ENCODE peak calls at places on chromosome 4, in seven cellular contexts. One of them, this sample, is unnamed.
A peak's percentile ranks its signal among the peaks of the same experiment; 100 is the strongest.

GRCh38 chr4:75135068-75135825 is 202.3 kb downstream of the PARM1 start:
- DNase-seq in SK-N-SH: no peak
- DNase-seq in K562: no peak
- DNase-seq in GM12891: no peak
- DNase-seq in GM12878: peak; percentile 16
- DNase-seq in HepG2: no peak
- DNase-seq in H1: no peak
- DNase-seq in this sample: no peak

GRCh38 chr4:169151671-169152070 is 119.1 kb downstream of the SH3RF1 start:
- DNase-seq in GM12891: no peak
- DNase-seq in SK-N-SH: no peak
- DNase-seq in K562: no peak
- DNase-seq in H1: no peak
- DNase-seq in GM12878: no peak
- DNase-seq in HepG2: no peak
- DNase-seq in this sample: no peak

GRCh38 chr4:7466904-7467303 is 32.2 kb upstream of the PSAPL1 start:
- DNase-seq in HepG2: no peak
- DNase-seq in GM12878: no peak
- DNase-seq in K562: no peak
- DNase-seq in SK-N-SH: no peak
- DNase-seq in H1: no peak
- DNase-seq in GM12891: no peak
- DNase-seq in this sample: no peak

GRCh38 chr4:41363384-41363981 is 106.8 kb downstream of the UCHL1 start:
- DNase-seq in HepG2: no peak
- DNase-seq in H1: peak; percentile 50
- DNase-seq in GM12878: no peak
- DNase-seq in GM12891: no peak
- DNase-seq in SK-N-SH: no peak
- DNase-seq in K562: no peak
- DNase-seq in this sample: no peak

GRCh38 chr4:142281999-142282398 is 564.1 kb downstream of the INPP4B start:
- DNase-seq in SK-N-SH: no peak
- DNase-seq in K562: no peak
- DNase-seq in HepG2: no peak
- DNase-seq in GM12891: no peak
- DNase-seq in GM12878: no peak
- DNase-seq in H1: no peak
- DNase-seq in this sample: no peak

GRCh38 chr4:148649669-148650331 is 207.6 kb upstream of the NR3C2 start:
- DNase-seq in HepG2: no peak
- DNase-seq in GM12878: no peak
- DNase-seq in GM12891: no peak
- DNase-seq in K562: no peak
- DNase-seq in H1: no peak
- DNase-seq in SK-N-SH: no peak
- DNase-seq in this sample: no peak

GRCh38 chr4:4663028-4663427 is 121.2 kb upstream of the STX18 start:
- DNase-seq in GM12891: no peak
- DNase-seq in K562: no peak
- DNase-seq in HepG2: no peak
- DNase-seq in GM12878: no peak
- DNase-seq in SK-N-SH: no peak
- DNase-seq in H1: no peak
- DNase-seq in this sample: no peak

GRCh38 chr4:118557298-118557851 is 127.8 kb upstream of the METTL14 start:
- DNase-seq in H1: no peak
- DNase-seq in GM12891: no peak
- DNase-seq in SK-N-SH: no peak
- DNase-seq in GM12878: no peak
- DNase-seq in HepG2: no peak
- DNase-seq in K562: no peak
- DNase-seq in this sample: no peak

GRCh38 chr4:100525689-100526088 is 7.9 kb upstream of the EMCN start:
- DNase-seq in GM12878: no peak
- DNase-seq in K562: no peak
- DNase-seq in GM12891: no peak
- DNase-seq in SK-N-SH: no peak
- DNase-seq in HepG2: no peak
- DNase-seq in H1: no peak
- DNase-seq in this sample: no peak

GRCh38 chr4:137124278-137124932 is 407.9 kb downstream of the PCDH18 start:
- DNase-seq in SK-N-SH: peak; percentile 42
- DNase-seq in GM12891: no peak
- DNase-seq in K562: no peak
- DNase-seq in H1: no peak
- DNase-seq in HepG2: peak; percentile 17
- DNase-seq in GM12878: peak; percentile 1
- DNase-seq in this sample: no peak

GRCh38 chr4:36244257-36245084 is at the start of gene ARAP2:
- DNase-seq in K562: peak; percentile 7
- DNase-seq in SK-N-SH: peak; percentile 19
- DNase-seq in GM12891: peak; percentile 53
- DNase-seq in H1: peak; percentile 67
- DNase-seq in GM12878: no peak
- DNase-seq in HepG2: no peak
- DNase-seq in this sample: peak; percentile 60

GRCh38 chr4:145511913-145512522 is 30.4 kb downstream of the SMAD1 start:
- DNase-seq in H1: no peak
- DNase-seq in K562: no peak
- DNase-seq in HepG2: no peak
- DNase-seq in GM12891: no peak
- DNase-seq in GM12878: no peak
- DNase-seq in SK-N-SH: no peak
- DNase-seq in this sample: no peak

GRCh38 chr4:4574792-4575191 is 32.9 kb upstream of the STX18 start:
- DNase-seq in HepG2: no peak
- DNase-seq in GM12878: no peak
- DNase-seq in K562: no peak
- DNase-seq in SK-N-SH: no peak
- DNase-seq in GM12891: no peak
- DNase-seq in H1: peak; percentile 51
- DNase-seq in this sample: no peak

GRCh38 chr4:5863461-5864113 is 29.3 kb downstream of the CRMP1 start:
- DNase-seq in SK-N-SH: no peak
- DNase-seq in H1: no peak
- DNase-seq in GM12891: no peak
- DNase-seq in K562: no peak
- DNase-seq in HepG2: no peak
- DNase-seq in GM12878: no peak
- DNase-seq in this sample: no peak

GRCh38 chr4:145886871-145887240 is 51.8 kb downstream of the ZNF827 start:
- DNase-seq in K562: no peak
- DNase-seq in GM12878: no peak
- DNase-seq in SK-N-SH: no peak
- DNase-seq in GM12891: no peak
- DNase-seq in H1: no peak
- DNase-seq in HepG2: no peak
- DNase-seq in this sample: no peak

GRCh38 chr4:98864560-98864959 is 64.4 kb downstream of the EIF4E start:
- DNase-seq in GM12878: no peak
- DNase-seq in H1: no peak
- DNase-seq in K562: no peak
- DNase-seq in HepG2: no peak
- DNase-seq in SK-N-SH: no peak
- DNase-seq in GM12891: no peak
- DNase-seq in this sample: no peak

GRCh38 chr4:128718793-128719192 is 90.7 kb upstream of the JADE1 start:
- DNase-seq in H1: no peak
- DNase-seq in K562: no peak
- DNase-seq in GM12891: no peak
- DNase-seq in SK-N-SH: no peak
- DNase-seq in HepG2: no peak
- DNase-seq in GM12878: no peak
- DNase-seq in this sample: no peak

GRCh38 chr4:152162331-152162697 is 373.6 kb downstream of the FBXW7 start:
- DNase-seq in HepG2: no peak
- DNase-seq in H1: no peak
- DNase-seq in K562: no peak
- DNase-seq in SK-N-SH: no peak
- DNase-seq in GM12891: no peak
- DNase-seq in GM12878: no peak
- DNase-seq in this sample: no peak

GRCh38 chr4:36215627-36216026 is 28.7 kb downstream of the ARAP2 start:
- DNase-seq in GM12878: no peak
- DNase-seq in GM12891: no peak
- DNase-seq in HepG2: no peak
- DNase-seq in K562: no peak
- DNase-seq in H1: no peak
- DNase-seq in SK-N-SH: no peak
- DNase-seq in this sample: no peak

GRCh38 chr4:98430708-98431403 is 169.7 kb downstream of the RAP1GDS1 start:
- DNase-seq in GM12891: no peak
- DNase-seq in K562: no peak
- DNase-seq in SK-N-SH: no peak
- DNase-seq in HepG2: no peak
- DNase-seq in GM12878: no peak
- DNase-seq in H1: no peak
- DNase-seq in this sample: no peak

GRCh38 chr4:47531241-47531953 is 46.3 kb downstream of the ATP10D start:
- DNase-seq in SK-N-SH: no peak
- DNase-seq in GM12878: peak; percentile 86
- DNase-seq in HepG2: peak; percentile 16
- DNase-seq in GM12891: no peak
- DNase-seq in K562: no peak
- DNase-seq in H1: no peak
- DNase-seq in this sample: peak; percentile 6

GRCh38 chr4:53932784-53933183 is 131.6 kb downstream of the CHIC2 start:
- DNase-seq in K562: no peak
- DNase-seq in GM12878: no peak
- DNase-seq in SK-N-SH: no peak
- DNase-seq in HepG2: no peak
- DNase-seq in H1: no peak
- DNase-seq in GM12891: no peak
- DNase-seq in this sample: no peak

GRCh38 chr4:53937327-53937726 is 127.1 kb downstream of the CHIC2 start:
- DNase-seq in H1: no peak
- DNase-seq in GM12878: no peak
- DNase-seq in HepG2: no peak
- DNase-seq in K562: no peak
- DNase-seq in GM12891: no peak
- DNase-seq in SK-N-SH: no peak
- DNase-seq in this sample: no peak

GRCh38 chr4:53937918-53938317 is 126.5 kb downstream of the CHIC2 start:
- DNase-seq in GM12891: no peak
- DNase-seq in SK-N-SH: no peak
- DNase-seq in GM12878: no peak
- DNase-seq in HepG2: no peak
- DNase-seq in H1: no peak
- DNase-seq in K562: no peak
- DNase-seq in this sample: no peak

GRCh38 chr4:53931423-53932060 is 132.9 kb downstream of the CHIC2 start:
- DNase-seq in H1: no peak
- DNase-seq in SK-N-SH: no peak
- DNase-seq in HepG2: no peak
- DNase-seq in GM12878: no peak
- DNase-seq in GM12891: no peak
- DNase-seq in K562: no peak
- DNase-seq in this sample: no peak

GRCh38 chr4:53935780-53936179 is 128.6 kb downstream of the CHIC2 start:
- DNase-seq in GM12878: no peak
- DNase-seq in SK-N-SH: no peak
- DNase-seq in H1: no peak
- DNase-seq in GM12891: no peak
- DNase-seq in K562: no peak
- DNase-seq in HepG2: no peak
- DNase-seq in this sample: no peak
- TF ChIP-seq TAF1 in GM12878: no peak
- TF ChIP-seq TAF1 in SK-N-SH: no peak
- TF ChIP-seq TAF1 in H1: no peak
- TF ChIP-seq TAF1 in GM12891: no peak
- TF ChIP-seq TAF1 in K562: no peak
- TF ChIP-seq TAF1 in HepG2: no peak
- TF ChIP-seq TAF1 in this sample: no peak

GRCh38 chr4:56301181-56302076 is 85.9 kb downstream of the AASDH start:
- DNase-seq in H1: peak; percentile 76
- DNase-seq in GM12891: peak; percentile 43
- DNase-seq in K562: peak; percentile 65
- DNase-seq in SK-N-SH: peak; percentile 75
- DNase-seq in GM12878: peak; percentile 43
- DNase-seq in HepG2: peak; percentile 67
- DNase-seq in this sample: peak; percentile 33
- TF ChIP-seq POLR2AphosphoS5 in H1: no peak
- TF ChIP-seq POLR2AphosphoS5 in GM12891: no peak
- TF ChIP-seq POLR2AphosphoS5 in K562: no peak
- TF ChIP-seq POLR2AphosphoS5 in SK-N-SH: no peak
- TF ChIP-seq POLR2AphosphoS5 in GM12878: no peak
- TF ChIP-seq POLR2AphosphoS5 in HepG2: no peak
- TF ChIP-seq POLR2AphosphoS5 in this sample: no peak

DNA sequence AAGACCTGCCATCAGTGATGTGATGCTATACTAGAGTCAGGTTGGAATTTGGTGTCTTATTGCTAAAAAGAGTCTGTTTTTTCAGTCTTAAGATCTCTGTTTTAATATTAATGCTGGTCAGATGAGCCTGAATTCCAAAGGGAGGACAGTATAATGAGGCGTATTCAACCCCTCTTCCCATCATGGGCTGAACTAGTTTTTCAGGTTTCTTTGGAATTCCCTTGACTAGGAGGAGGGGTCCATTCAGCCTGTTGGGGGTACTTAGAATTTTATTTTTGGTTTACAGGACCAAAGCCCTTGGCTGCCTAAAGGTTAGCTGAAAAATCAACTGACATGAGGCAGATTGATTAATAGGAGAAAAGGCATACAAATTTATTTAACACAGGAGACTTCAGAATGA is 24.1 kb upstream of the PI4K2B start:
- DNase-seq in SK-N-SH: no peak
- DNase-seq in HepG2: no peak
- DNase-seq in H1: no peak
- DNase-seq in K562: no peak
- DNase-seq in GM12878: no peak
- DNase-seq in GM12891: no peak
- DNase-seq in this sample: no peak
- TF ChIP-seq TAF1 in SK-N-SH: no peak
- TF ChIP-seq TAF1 in HepG2: no peak
- TF ChIP-seq TAF1 in H1: no peak
- TF ChIP-seq TAF1 in K562: no peak
- TF ChIP-seq TAF1 in GM12878: no peak
- TF ChIP-seq TAF1 in GM12891: no peak
- TF ChIP-seq TAF1 in this sample: no peak

DNA sequence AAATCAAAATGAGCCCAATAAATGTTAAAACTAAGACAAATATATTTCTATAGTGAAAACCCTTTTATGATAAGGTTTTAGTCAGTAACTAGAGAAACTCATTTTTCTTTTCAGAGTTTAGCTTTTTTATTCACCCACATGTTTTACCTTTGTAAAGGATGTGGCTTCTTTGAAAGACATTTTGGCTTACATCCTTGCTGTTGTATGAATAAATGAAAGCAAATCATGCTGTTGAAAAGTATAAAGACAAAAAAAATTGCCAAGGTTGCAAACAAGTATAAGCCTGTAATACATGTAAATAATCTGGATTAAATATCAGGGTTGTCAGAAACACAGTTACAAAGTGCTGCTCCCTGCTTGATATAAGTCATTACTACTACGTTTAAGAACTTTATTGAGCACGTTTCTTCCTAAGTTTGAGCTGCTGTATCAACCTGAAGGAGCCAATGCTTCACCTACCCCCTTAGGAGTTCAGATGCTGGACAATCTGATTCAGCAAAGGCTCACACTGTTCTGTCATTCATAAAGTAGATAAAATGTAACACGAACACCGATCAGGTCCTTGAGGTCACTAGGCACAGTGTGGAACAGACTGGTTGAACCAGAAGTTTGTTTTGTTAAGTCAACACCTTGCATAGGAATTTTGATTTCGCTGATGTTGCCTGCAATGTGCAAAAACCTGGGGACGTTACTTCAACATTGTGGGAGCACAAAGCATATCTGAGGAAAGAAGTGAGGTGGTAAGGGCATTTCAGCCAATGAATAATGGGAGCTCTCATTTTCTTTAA is 321.2 kb upstream of the BMP3 start:
- DNase-seq in HepG2: no peak
- DNase-seq in GM12891: no peak
- DNase-seq in GM12878: no peak
- DNase-seq in SK-N-SH: no peak
- DNase-seq in H1: no peak
- DNase-seq in K562: no peak
- DNase-seq in this sample: no peak
- TF ChIP-seq POLR2AphosphoS5 in HepG2: no peak
- TF ChIP-seq POLR2AphosphoS5 in GM12891: no peak
- TF ChIP-seq POLR2AphosphoS5 in GM12878: no peak
- TF ChIP-seq POLR2AphosphoS5 in SK-N-SH: no peak
- TF ChIP-seq POLR2AphosphoS5 in H1: no peak
- TF ChIP-seq POLR2AphosphoS5 in K562: no peak
- TF ChIP-seq POLR2AphosphoS5 in this sample: no peak

This sample was measured in GM12892.